ENCODE peak calls at places on chromosomes 5 and 9, in six cellular contexts. Z is upper lobe of right lung, G is astrocyte of the spinal cord, F is pancreas, N is OCI-LY7, R is MCF 10A. V is an unnamed sample.

GRCh38 chr5:149729150-149729549 is 960 bp upstream of the PPARGC1B start:
- DNase-seq in Z (no peak), R (no peak), F (no peak), N (no peak), G (no peak), V (no peak)

GRCh38 chr5:160359816-160360215 is 10.6 kb downstream of the C1QTNF2 start:
- DNase-seq in Z (no peak), G (no peak), R (no peak), F (no peak), N (no peak), V (no peak)

GRCh38 chr9:20630241-20630943 is 8.1 kb upstream of the MLLT3 start:
- DNase-seq in R (no peak), F (no peak), Z (no peak), N (no peak), G (no peak), V (no peak)

GRCh38 chr5:1709186-1709803 is 90.3 kb downstream of the MRPL36 start:
- DNase-seq in F (no peak), R (no peak), Z (no peak), G (no peak), N (peak; percentile 61), V (peak; percentile 70)

GRCh38 chr9:127225747-127226646 is 38.6 kb upstream of the GARNL3 start:
- DNase-seq in F (no peak), G (no peak), Z (no peak), R (no peak), N (no peak), V (no peak)

GRCh38 chr9:23081377-23081776 is 634.8 kb downstream of the DMRTA1 start:
- DNase-seq in N (no peak), R (no peak), Z (no peak), F (no peak), G (no peak), V (no peak)

GRCh38 chr9:101716629-101717028 is 21.8 kb downstream of the GRIN3A start:
- DNase-seq in R (no peak), N (no peak), F (no peak), Z (no peak), G (no peak), V (no peak)

GRCh38 chr5:66652818-66653217 is 56.6 kb downstream of the MAST4 start:
- DNase-seq in F (no peak), Z (no peak), R (no peak), G (no peak), N (no peak), V (no peak)

GRCh38 chr5:101605700-101606099 is 690.4 kb downstream of the SLCO4C1 start:
- DNase-seq in N (no peak), F (no peak), G (no peak), Z (no peak), R (no peak), V (no peak)

GRCh38 chr5:180204420-180204819 is 4.6 kb downstream of the RASGEF1C start:
- DNase-seq in Z (no peak), N (no peak), F (no peak), G (no peak), R (peak; percentile 29), V (no peak)

GRCh38 chr5:78845487-78845886 is 139.6 kb downstream of the ARSB start:
- DNase-seq in N (no peak), Z (no peak), F (no peak), R (no peak), G (no peak), V (no peak)

GRCh38 chr5:158286827-158287226 is 427.9 kb upstream of the CLINT1 start:
- DNase-seq in F (no peak), N (no peak), R (no peak), G (no peak), Z (no peak), V (no peak)

DNA sequence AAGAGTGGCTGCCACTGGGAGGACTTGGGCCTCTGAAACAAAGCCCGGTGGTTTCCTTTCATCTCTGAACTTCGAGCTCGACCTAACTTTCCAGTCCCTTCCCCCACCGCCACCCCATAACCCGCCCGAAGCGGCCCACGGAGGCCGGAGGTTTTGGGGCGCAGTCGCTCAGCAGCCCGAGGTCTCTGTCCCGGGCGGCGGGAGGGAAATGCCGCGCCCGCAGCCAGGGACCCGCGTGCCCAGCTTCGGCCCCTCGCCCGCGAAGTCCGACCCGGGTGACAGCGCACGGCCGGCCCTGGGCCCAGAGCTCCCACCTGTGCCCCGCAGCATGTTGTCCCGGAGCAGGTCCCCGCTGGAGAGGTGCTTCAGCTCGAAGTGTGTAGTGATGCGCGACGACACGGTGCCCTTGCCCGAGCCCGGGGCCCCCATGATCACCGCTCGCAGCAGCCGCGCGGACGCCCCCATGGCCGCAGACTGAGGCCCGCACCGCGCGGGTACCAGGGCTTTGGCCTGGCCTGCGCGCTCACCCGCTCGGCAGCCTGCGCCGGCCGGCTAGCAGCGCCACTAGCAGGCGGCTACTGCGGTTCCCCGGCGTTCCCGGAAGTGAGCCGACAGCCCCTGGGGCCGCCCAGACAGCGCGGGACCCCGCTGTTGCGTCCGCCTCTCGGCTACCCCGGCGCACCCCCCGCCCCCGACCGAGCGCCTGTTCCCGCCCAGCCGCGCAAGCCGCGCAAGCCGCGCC is at the start of gene AK3:
- DNase-seq in N (peak; percentile 94), R (peak; percentile 85), F (peak; percentile 94), G (peak; percentile 89), Z (peak; percentile 94), V (peak; percentile 94)
- TF ChIP-seq CTCF in N (peak; percentile 49), R (no peak), F (no peak), G (peak; percentile 26), Z (peak; percentile 34), V (peak; percentile 47)

DNA sequence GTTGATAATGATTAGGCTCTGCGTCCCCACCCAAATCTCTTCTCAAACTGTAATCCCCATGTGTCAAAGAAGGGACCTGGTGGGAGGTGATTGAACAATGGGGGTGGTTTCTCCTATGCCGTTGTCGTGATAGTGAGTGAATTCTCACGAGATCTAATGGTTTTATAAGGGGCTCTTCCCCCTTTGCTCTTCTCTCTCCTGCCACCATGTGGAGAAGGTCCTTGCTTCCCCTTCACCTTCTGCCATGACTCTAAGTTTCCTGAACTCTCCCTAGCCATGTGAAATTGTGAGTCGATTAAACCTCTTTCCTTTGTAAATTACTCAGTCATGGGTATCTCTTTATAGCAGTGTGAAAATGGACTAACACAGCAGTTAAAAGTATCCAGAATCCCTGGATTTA is 715.2 kb upstream of the DMAC1 start:
- DNase-seq in F (no peak), G (no peak), R (no peak), N (no peak), Z (no peak), V (no peak)
- TF ChIP-seq CTCF in F (no peak), G (no peak), R (no peak), N (no peak), Z (no peak), V (no peak)

GRCh38 chr9:87193925-87194380 is 246.6 kb upstream of the GAS1 start:
- DNase-seq in G (peak; percentile 94), F (no peak), R (peak; percentile 11), N (no peak), Z (no peak), V (no peak)
- TF ChIP-seq CTCF in G (no peak), F (no peak), R (no peak), N (no peak), Z (no peak), V (no peak)

GRCh38 chr5:19319252-19319651 is 668.7 kb downstream of the CDH18 start:
- DNase-seq in G (no peak), Z (no peak), N (no peak), R (no peak), F (no peak), V (no peak)
- TF ChIP-seq CTCF in G (no peak), Z (no peak), N (no peak), R (no peak), F (no peak), V (no peak)

DNA sequence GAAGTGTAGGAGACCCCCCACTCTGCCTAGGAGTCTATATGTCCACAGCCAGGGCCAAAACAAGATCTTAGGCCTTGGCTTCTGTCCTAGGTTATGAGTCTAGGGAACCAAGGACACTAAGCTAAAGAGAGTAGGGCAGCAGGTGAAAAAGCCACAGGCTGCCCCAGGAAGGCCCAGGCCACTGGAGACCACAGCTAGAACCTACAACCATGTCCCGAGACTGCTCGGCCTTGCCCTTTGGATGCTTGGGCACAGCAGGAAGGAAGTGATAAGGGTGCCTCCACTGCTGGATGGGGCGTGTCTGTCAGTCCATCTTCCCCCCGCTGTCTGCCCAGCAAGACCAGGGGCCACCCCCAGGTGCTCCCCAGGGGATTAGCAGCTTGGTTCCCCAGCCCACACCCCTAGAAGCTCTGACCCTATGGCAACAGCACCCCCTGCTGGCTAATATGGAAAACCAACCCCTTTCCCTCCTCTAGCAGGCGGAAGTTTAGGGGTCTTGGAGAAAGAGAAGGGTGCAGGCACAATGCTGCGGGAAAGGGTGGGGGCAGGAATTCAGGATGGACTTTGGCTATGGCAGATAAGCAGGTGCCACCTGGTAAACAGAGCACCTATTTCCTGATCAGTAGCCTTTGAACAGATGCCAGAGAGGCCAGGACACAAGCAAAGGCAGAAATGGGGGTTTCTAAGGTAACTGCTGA is 10.5 kb upstream of the IRF1 start:
- DNase-seq in R (peak; percentile 91), G (peak; percentile 53), N (peak; percentile 89), Z (peak; percentile 77), F (no peak), V (peak; percentile 84)
- TF ChIP-seq CTCF in R (peak; percentile 99), G (peak; percentile 79), N (peak; percentile 99), Z (peak; percentile 85), F (peak; percentile 82), V (peak; percentile 83)